ENCODE peak calls at places on chromosomes 5 and 9, in eight cellular contexts. I is heart right ventricle; U is CD8-positive, alpha-beta memory T cell; K is hepatocyte; Y is HCT116; J is transverse colon; Q is sigmoid colon; T is IMR-90. L is an unnamed sample.

GRCh38 chr5:126309860-126310259 is 113.3 kb upstream of the GRAMD2B start:
- DNase-seq in J (no peak), Y (no peak), K (no peak), Q (no peak), T (no peak), I (no peak), U (no peak), L (no peak)

GRCh38 chr5:154513669-154514084 is 35.6 kb upstream of the HAND1 start:
- DNase-seq in U (no peak), Q (no peak), I (no peak), T (no peak), Y (no peak), K (no peak), J (no peak), L (no peak)

GRCh38 chr9:71758277-71758676 is 10.0 kb downstream of the CEMIP2 start:
- DNase-seq in Q (no peak), I (no peak), Y (no peak), T (no peak), J (no peak), K (no peak), U (no peak), L (no peak)

GRCh38 chr5:150661821-150662596 is 958 bp downstream of the MYOZ3 start:
- DNase-seq in Q (no peak), I (no peak), U (no peak), Y (no peak), J (no peak), T (no peak), K (no peak), L (no peak)

GRCh38 chr5:87074072-87074471 is 193.6 kb upstream of the RASA1 start:
- DNase-seq in Y (no peak), U (no peak), Q (no peak), J (no peak), K (no peak), I (no peak), T (no peak), L (no peak)

GRCh38 chr5:176513788-176514187 is 23.4 kb downstream of the RNF44 start:
- DNase-seq in K (no peak), J (no peak), Y (no peak), I (no peak), Q (no peak), T (no peak), U (no peak), L (no peak)

GRCh38 chr5:94812232-94812631 is 193.8 kb downstream of the SLF1 start:
- DNase-seq in J (no peak), K (no peak), Q (no peak), I (no peak), T (no peak), Y (no peak), U (no peak), L (no peak)

GRCh38 chr5:59768204-59769040 is 125.1 kb downstream of the PDE4D start:
- DNase-seq in J (peak; percentile 72), Y (no peak), U (no peak), I (peak; percentile 56), Q (peak; percentile 86), T (peak; percentile 33), K (peak; percentile 85), L (no peak)

GRCh38 chr9:18543406-18543965 is 69.5 kb downstream of the ADAMTSL1 start:
- DNase-seq in U (no peak), Q (no peak), Y (no peak), I (no peak), K (no peak), J (no peak), T (peak; percentile 76), L (no peak)

GRCh38 chr9:120386390-120387131 is 193.4 kb downstream of the CDK5RAP2 start:
- DNase-seq in U (no peak), I (no peak), T (no peak), K (peak; percentile 32), Y (no peak), Q (peak; percentile 55), J (no peak), L (no peak)

GRCh38 chr5:143244000-143244736 is 159.3 kb downstream of the NR3C1 start:
- DNase-seq in Q (peak; percentile 86), I (peak; percentile 55), J (peak; percentile 29), K (peak; percentile 74), T (peak; percentile 98), U (no peak), Y (peak; percentile 82), L (no peak)

GRCh38 chr9:134328841-134329575 is 2.8 kb downstream of the RXRA start:
- DNase-seq in T (no peak), Y (no peak), K (peak; percentile 73), J (peak; percentile 71), I (peak; percentile 60), Q (peak; percentile 84), U (no peak), L (no peak)

GRCh38 chr9:33781736-33782135 is 13.6 kb upstream of the PRSS3 start:
- DNase-seq in Q (no peak), U (no peak), I (no peak), K (no peak), J (no peak), Y (no peak), T (no peak), L (no peak)

GRCh38 chr5:120817044-120817985 is 353.2 kb downstream of the PRR16 start:
- DNase-seq in J (no peak), Q (no peak), U (no peak), K (peak; percentile 44), Y (no peak), I (no peak), T (peak; percentile 31), L (no peak)

GRCh38 chr5:72063219-72063819 is 44.0 kb upstream of the MAP1B start:
- DNase-seq in J (no peak), I (no peak), Y (no peak), T (peak; percentile 36), K (peak; percentile 39), U (no peak), Q (no peak), L (no peak)

GRCh38 chr5:75044406-75044805 is 8.0 kb downstream of the GCNT4 start:
- DNase-seq in Y (peak; percentile 41), U (no peak), T (no peak), Q (no peak), I (no peak), J (no peak), K (no peak), L (no peak)

GRCh38 chr5:77294212-77294611 is 83.7 kb downstream of the PDE8B start:
- DNase-seq in Y (no peak), K (no peak), Q (no peak), J (no peak), U (no peak), I (no peak), T (no peak), L (no peak)

GRCh38 chr9:4137755-4138154 is 162.1 kb downstream of the GLIS3 start:
- DNase-seq in Y (no peak), T (peak; percentile 87), J (no peak), I (no peak), K (no peak), Q (no peak), U (no peak), L (no peak)

GRCh38 chr9:28136113-28136512 is 562.8 kb upstream of the C9orf72 start:
- DNase-seq in Y (no peak), T (no peak), I (no peak), U (no peak), J (no peak), Q (no peak), K (no peak), L (no peak)

GRCh38 chr9:121498487-121499176 is 1.0 kb downstream of the GGTA1 start:
- DNase-seq in K (peak; percentile 23), Y (no peak), J (no peak), I (peak; percentile 46), U (no peak), Q (no peak), T (peak; percentile 42), L (no peak)
- H3K27ac ChIP-seq in K (no peak overlapping the region), Y (no peak overlapping the region), J (peak overlapping the region; percentile 68), I (peak overlapping the region; percentile 77), U (no peak overlapping the region), Q (peak overlapping the region; percentile 61), T (no peak overlapping the region), L (no peak overlapping the region)

GRCh38 chr5:191036-191948 is at the start of gene LRRC14B:
- DNase-seq in J (peak; percentile 44), U (no peak), I (peak; percentile 74), Q (peak; percentile 87), Y (no peak), K (no peak), T (no peak), L (no peak)
- H3K4me1 ChIP-seq in J (peaks cover 4% of the 10 kb centered on the region), U (peaks cover 5% of the 10 kb centered on the region), I (peaks cover 40% of the 10 kb centered on the region), Q (peaks cover 33% of the 10 kb centered on the region), Y (peaks cover 5% of the 10 kb centered on the region), K (no peaks in the 10 kb centered on the region), T (no peaks in the 10 kb centered on the region), L (peaks cover 7% of the 10 kb centered on the region)

DNA sequence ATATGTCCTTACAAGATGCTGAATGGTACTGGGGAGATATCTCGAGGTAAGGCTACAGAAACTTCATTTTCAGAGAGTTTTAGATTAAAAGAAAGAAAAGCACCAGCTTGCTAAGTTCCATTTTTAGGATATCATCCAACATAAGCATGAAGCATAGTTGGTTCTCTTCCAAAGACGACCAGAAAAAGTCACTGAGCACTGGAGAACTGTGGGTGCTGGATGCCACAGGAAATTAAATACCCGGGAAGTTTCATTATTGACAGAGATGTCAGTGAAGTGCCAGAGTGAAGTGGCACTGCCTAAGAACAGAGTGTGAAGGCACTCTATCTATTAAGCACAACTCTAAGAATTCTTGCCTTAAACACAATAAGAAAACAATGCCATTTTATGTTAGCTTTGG is 76.8 kb downstream of the PIK3R1 start:
- DNase-seq in Q (no peak), T (peak; percentile 25), U (no peak), Y (no peak), J (no peak), K (no peak), I (no peak), L (no peak)
- H3K4me3 ChIP-seq in Q (no peak overlapping the region), T (no peak overlapping the region), U (no peak overlapping the region), Y (no peak overlapping the region), J (no peak overlapping the region), K (no peak overlapping the region), I (peak overlapping the region; percentile 66), L (no peak overlapping the region)

GRCh38 chr9:109253637-109254284 is 67.1 kb downstream of the EPB41L4B start:
- DNase-seq in T (peak; percentile 82), K (peak; percentile 20), Y (peak; percentile 64), Q (no peak), U (no peak), I (no peak), J (no peak), L (no peak)

GRCh38 chr9:109254317-109254716 is 66.5 kb downstream of the EPB41L4B start:
- DNase-seq in J (no peak), T (peak; percentile 86), Q (no peak), I (no peak), U (no peak), Y (no peak), K (no peak), L (no peak)

GRCh38 chr9:109251776-109252106 is 69.1 kb downstream of the EPB41L4B start:
- DNase-seq in K (no peak), Y (no peak), T (no peak), J (no peak), U (no peak), I (no peak), Q (no peak), L (peak; percentile 11)

GRCh38 chr9:109252291-109252690 is 68.6 kb downstream of the EPB41L4B start:
- DNase-seq in T (no peak), K (no peak), Q (no peak), U (no peak), J (no peak), I (no peak), Y (no peak), L (no peak)

DNA sequence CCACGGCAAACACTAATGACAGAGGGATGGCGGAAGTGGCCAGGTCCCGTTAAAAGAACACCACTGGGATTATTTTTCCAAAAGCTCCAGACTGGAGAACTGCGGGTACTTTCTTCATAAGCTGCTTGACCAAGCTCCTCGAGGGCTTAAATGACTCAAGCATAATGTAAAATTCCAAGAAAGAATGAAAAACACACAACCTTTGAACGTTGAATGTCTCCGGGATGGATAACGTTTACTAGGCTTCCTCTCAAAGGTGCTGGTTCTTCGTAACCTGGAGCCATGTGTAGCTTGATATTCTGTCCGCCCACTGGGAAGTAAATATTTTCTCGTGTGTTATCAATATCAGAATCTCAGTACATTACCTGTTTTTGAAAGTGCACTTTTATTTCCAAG is 67.6 kb downstream of the EPB41L4B start:
- DNase-seq in Y (no peak), I (no peak), T (no peak), U (no peak), K (no peak), Q (no peak), J (no peak), L (no peak)
- H3K27ac ChIP-seq in Y (peak overlapping the region; percentile 30), I (no peak overlapping the region), T (peak overlapping the region; percentile 61), U (no peak overlapping the region), K (peak overlapping the region; percentile 52), Q (no peak overlapping the region), J (no peak overlapping the region), L (no peak overlapping the region)

L was measured in CD8-positive, alpha-beta T cell.